ENCODE peak calls at places on chromosome 17, in four cellular contexts. One of them, this sample, is unnamed.
A peak's percentile ranks its signal among the peaks of the same experiment; 100 is the strongest.

GRCh38 chr17:62707425-62707739 is 79.9 kb downstream of the MRC2 start:
- DNase-seq in HepG2: no peak
- DNase-seq in SK-N-SH: no peak
- DNase-seq in H1: no peak
- DNase-seq in this sample: no peak

GRCh38 chr17:83069931-83070374 is 9.5 kb upstream of the METRNL start:
- DNase-seq in SK-N-SH: no peak
- DNase-seq in HepG2: no peak
- DNase-seq in H1: no peak
- DNase-seq in this sample: no peak

GRCh38 chr17:427891-428290 is 75.3 kb upstream of the RPH3AL start:
- DNase-seq in HepG2: no peak
- DNase-seq in SK-N-SH: no peak
- DNase-seq in H1: no peak
- DNase-seq in this sample: no peak

GRCh38 chr17:70544307-70544706 is 375.0 kb downstream of the KCNJ2 start:
- DNase-seq in H1: no peak
- DNase-seq in SK-N-SH: no peak
- DNase-seq in HepG2: no peak
- DNase-seq in this sample: no peak

GRCh38 chr17:62746941-62747340 is 61.2 kb downstream of the MARCHF10 start:
- DNase-seq in H1: no peak
- DNase-seq in SK-N-SH: no peak
- DNase-seq in HepG2: no peak
- DNase-seq in this sample: no peak

GRCh38 chr17:4485676-4486646 is 12.7 kb upstream of the SPNS2 start:
- DNase-seq in SK-N-SH: peak; percentile 65
- DNase-seq in H1: no peak
- DNase-seq in HepG2: no peak
- DNase-seq in this sample: no peak

GRCh38 chr17:30997842-30998241 is 27.0 kb downstream of the RNF135 start:
- DNase-seq in H1: no peak
- DNase-seq in SK-N-SH: no peak
- DNase-seq in HepG2: no peak
- DNase-seq in this sample: no peak

GRCh38 chr17:20986767-20987510 is 55.9 kb downstream of the USP22 start:
- DNase-seq in HepG2: no peak
- DNase-seq in SK-N-SH: no peak
- DNase-seq in H1: no peak
- DNase-seq in this sample: no peak

GRCh38 chr17:65035704-65036103 is 20.8 kb downstream of the GNA13 start:
- DNase-seq in HepG2: no peak
- DNase-seq in H1: no peak
- DNase-seq in SK-N-SH: no peak
- DNase-seq in this sample: no peak

GRCh38 chr17:21232033-21232749 is 18.2 kb upstream of the TMEM11 start:
- DNase-seq in H1: no peak
- DNase-seq in HepG2: no peak
- DNase-seq in SK-N-SH: no peak
- DNase-seq in this sample: no peak

GRCh38 chr17:4796550-4796915 is 569 bp downstream of the PSMB6 start:
- DNase-seq in H1: no peak
- DNase-seq in HepG2: peak; percentile 33
- DNase-seq in SK-N-SH: peak; percentile 75
- DNase-seq in this sample: no peak

GRCh38 chr17:8392274-8392673 is 5.4 kb downstream of the RNF222 start:
- DNase-seq in SK-N-SH: no peak
- DNase-seq in H1: no peak
- DNase-seq in HepG2: no peak
- DNase-seq in this sample: no peak

GRCh38 chr17:57468932-57469775 is 212.8 kb downstream of the MSI2 start:
- DNase-seq in SK-N-SH: no peak
- DNase-seq in HepG2: peak; percentile 66
- DNase-seq in H1: no peak
- DNase-seq in this sample: peak; percentile 68

GRCh38 chr17:65074778-65075250 is 18.3 kb upstream of the GNA13 start:
- DNase-seq in HepG2: peak; percentile 60
- DNase-seq in H1: no peak
- DNase-seq in SK-N-SH: peak; percentile 91
- DNase-seq in this sample: no peak

GRCh38 chr17:2233441-2233947 is 70.1 kb downstream of the SMG6 start:
- DNase-seq in SK-N-SH: no peak
- DNase-seq in HepG2: no peak
- DNase-seq in H1: no peak
- DNase-seq in this sample: no peak

GRCh38 chr17:7234100-7235012 is at the start of gene DVL2:
- DNase-seq in HepG2: peak; percentile 88
- DNase-seq in H1: no peak
- DNase-seq in SK-N-SH: peak; percentile 97
- DNase-seq in this sample: peak; percentile 79

GRCh38 chr17:47720754-47721533 is 12.1 kb upstream of the TBX21 start:
- DNase-seq in H1: no peak
- DNase-seq in HepG2: no peak
- DNase-seq in SK-N-SH: peak; percentile 70
- DNase-seq in this sample: no peak

GRCh38 chr17:9343513-9343912 is 232.1 kb downstream of the STX8 start:
- DNase-seq in H1: no peak
- DNase-seq in SK-N-SH: peak; percentile 24
- DNase-seq in HepG2: no peak
- DNase-seq in this sample: no peak

GRCh38 chr17:74840989-74841666 is 18.6 kb downstream of the GRIN2C start:
- DNase-seq in SK-N-SH: no peak
- DNase-seq in H1: no peak
- DNase-seq in HepG2: peak; percentile 28
- DNase-seq in this sample: no peak

GRCh38 chr17:17403899-17404576 is 72.8 kb upstream of the MED9 start:
- DNase-seq in HepG2: no peak
- DNase-seq in SK-N-SH: peak; percentile 79
- DNase-seq in H1: no peak
- DNase-seq in this sample: no peak

GRCh38 chr17:77496831-77497577 is 356.2 kb downstream of the SEC14L1 start:
- DNase-seq in H1: no peak
- DNase-seq in SK-N-SH: peak; percentile 38
- DNase-seq in HepG2: no peak
- DNase-seq in this sample: no peak

GRCh38 chr17:66727634-66728570 is 107.0 kb upstream of the CACNG5 start:
- DNase-seq in HepG2: peak; percentile 47
- DNase-seq in H1: peak; percentile 31
- DNase-seq in SK-N-SH: peak; percentile 87
- DNase-seq in this sample: no peak

GRCh38 chr17:40561294-40561870 is 3.9 kb downstream of the CCR7 start:
- DNase-seq in SK-N-SH: no peak
- DNase-seq in HepG2: no peak
- DNase-seq in H1: no peak
- DNase-seq in this sample: peak; percentile 84

GRCh38 chr17:57943140-57943539 is 12.1 kb downstream of the CUEDC1 start:
- DNase-seq in HepG2: no peak
- DNase-seq in SK-N-SH: no peak
- DNase-seq in H1: no peak
- DNase-seq in this sample: no peak

GRCh38 chr17:49993423-49994037 is 1.5 kb downstream of the DLX3 start:
- DNase-seq in HepG2: no peak
- DNase-seq in H1: no peak
- DNase-seq in SK-N-SH: peak; percentile 71
- DNase-seq in this sample: no peak

GRCh38 chr17:55606431-55606830 is 95.2 kb upstream of the SMIM36 start:
- DNase-seq in H1: no peak
- DNase-seq in HepG2: no peak
- DNase-seq in SK-N-SH: no peak
- DNase-seq in this sample: no peak

GRCh38 chr17:75153854-75154194 is 488 bp downstream of the JPT1 start:
- DNase-seq in H1: no peak
- DNase-seq in SK-N-SH: no peak
- DNase-seq in HepG2: no peak
- DNase-seq in this sample: no peak

GRCh38 chr17:9229826-9230201 is 208.5 kb downstream of the NTN1 start:
- DNase-seq in SK-N-SH: no peak
- DNase-seq in HepG2: no peak
- DNase-seq in H1: no peak
- DNase-seq in this sample: no peak

GRCh38 chr17:76370261-76370993 is 14.0 kb upstream of the SPHK1 start:
- DNase-seq in SK-N-SH: peak; percentile 65
- DNase-seq in H1: no peak
- DNase-seq in HepG2: no peak
- DNase-seq in this sample: no peak

GRCh38 chr17:30368896-30369720 is 9.6 kb upstream of the CPD start:
- DNase-seq in SK-N-SH: no peak
- DNase-seq in HepG2: no peak
- DNase-seq in H1: no peak
- DNase-seq in this sample: no peak

GRCh38 chr17:78329263-78330059 is 30.4 kb downstream of the SOCS3 start:
- DNase-seq in H1: no peak
- DNase-seq in SK-N-SH: peak; percentile 41
- DNase-seq in HepG2: no peak
- DNase-seq in this sample: no peak

GRCh38 chr17:38674749-38675615 is at the start of gene EPOP:
- DNase-seq in H1: no peak
- DNase-seq in HepG2: peak; percentile 86
- DNase-seq in SK-N-SH: peak; percentile 99
- DNase-seq in this sample: no peak

GRCh38 chr17:66548158-66548557 is 245.7 kb downstream of the PRKCA start:
- DNase-seq in SK-N-SH: no peak
- DNase-seq in HepG2: peak; percentile 23
- DNase-seq in H1: no peak
- DNase-seq in this sample: no peak

GRCh38 chr17:53724726-53725125 is 98.0 kb upstream of the KIF2B start:
- DNase-seq in H1: no peak
- DNase-seq in HepG2: no peak
- DNase-seq in SK-N-SH: no peak
- DNase-seq in this sample: no peak

GRCh38 chr17:60392845-60393702 is 1.1 kb upstream of the USP32 start:
- DNase-seq in H1: no peak
- DNase-seq in HepG2: peak; percentile 44
- DNase-seq in SK-N-SH: peak; percentile 57
- DNase-seq in this sample: peak; percentile 48

GRCh38 chr17:80260791-80261158 is at the start of gene RNF213:
- DNase-seq in SK-N-SH: peak; percentile 98
- DNase-seq in HepG2: no peak
- DNase-seq in H1: no peak
- DNase-seq in this sample: no peak

GRCh38 chr17:12027658-12028057 is 7.0 kb downstream of the MAP2K4 start:
- DNase-seq in SK-N-SH: no peak
- DNase-seq in HepG2: no peak
- DNase-seq in H1: no peak
- DNase-seq in this sample: no peak

GRCh38 chr17:79370126-79370525 is 240.7 kb downstream of the RBFOX3 start:
- DNase-seq in HepG2: no peak
- DNase-seq in SK-N-SH: no peak
- DNase-seq in H1: no peak
- DNase-seq in this sample: no peak

DNA sequence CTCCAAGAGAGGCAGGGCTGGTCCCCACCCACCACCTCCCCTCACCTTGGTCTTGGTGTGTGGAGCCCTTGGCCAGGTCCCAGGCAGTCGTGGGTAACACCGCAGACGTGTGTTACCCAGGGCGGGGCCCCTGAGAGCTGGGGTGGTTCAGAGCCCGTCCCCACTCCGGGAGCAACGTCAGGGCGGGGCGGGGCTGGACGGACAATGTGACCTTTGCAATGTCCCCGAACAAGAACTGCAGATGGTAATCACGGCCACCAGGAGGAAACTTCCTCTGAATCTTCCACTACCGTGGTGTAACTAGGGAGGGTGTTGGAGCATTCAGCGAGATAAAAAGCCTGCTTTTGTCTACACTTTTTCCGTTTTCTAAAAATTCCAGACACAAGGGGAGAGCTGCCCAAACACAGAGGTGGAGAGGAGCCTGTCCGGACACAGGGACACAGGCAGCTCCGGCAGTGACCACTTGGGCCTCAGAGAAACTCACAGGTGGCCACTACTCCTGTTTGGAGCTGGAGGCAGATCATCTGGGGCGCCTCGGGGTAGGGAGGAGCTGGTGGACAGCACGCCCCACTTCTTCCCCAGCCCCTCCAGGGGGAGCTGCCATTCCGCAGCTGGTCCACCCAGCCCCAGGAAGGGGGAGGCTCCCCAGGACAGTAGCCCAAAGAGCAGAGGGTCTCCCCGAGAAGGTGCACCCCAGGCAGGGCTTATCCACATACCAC is 14.2 kb upstream of the SLC38A10 start:
- DNase-seq in HepG2: peak; percentile 91
- DNase-seq in H1: no peak
- DNase-seq in SK-N-SH: peak; percentile 84
- DNase-seq in this sample: no peak
- TF ChIP-seq TCF12 in HepG2: no peak
- TF ChIP-seq TCF12 in H1: no peak
- TF ChIP-seq TCF12 in SK-N-SH: no peak
- TF ChIP-seq TCF12 in this sample: no peak

DNA sequence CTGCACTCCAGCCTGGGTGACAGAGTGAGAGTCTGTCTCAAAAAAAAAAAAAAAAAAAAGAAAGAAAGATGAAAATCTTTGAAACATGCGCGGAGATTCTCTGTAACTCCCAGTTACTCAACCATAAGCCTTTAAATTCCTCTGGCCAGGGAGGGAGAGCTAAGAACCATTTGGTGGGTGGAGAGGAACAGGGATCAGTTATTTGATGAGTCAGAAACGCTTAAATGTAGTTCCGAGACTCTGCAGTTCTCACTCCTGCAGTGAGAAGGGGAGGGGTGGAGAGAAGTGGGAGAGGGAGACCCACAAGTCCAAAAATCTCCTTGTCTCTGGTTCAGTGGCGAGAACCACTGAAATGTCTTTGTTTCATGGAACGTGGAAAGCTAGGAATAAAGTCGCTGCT is 266.7 kb downstream of the SOX9 start:
- DNase-seq in SK-N-SH: no peak
- DNase-seq in H1: no peak
- DNase-seq in HepG2: peak; percentile 39
- DNase-seq in this sample: no peak
- TF ChIP-seq TCF12 in SK-N-SH: peak; percentile 77
- TF ChIP-seq TCF12 in H1: no peak
- TF ChIP-seq TCF12 in HepG2: no peak
- TF ChIP-seq TCF12 in this sample: no peak

GRCh38 chr17:15290605-15291004 is 25.5 kb upstream of the PMP22 start:
- DNase-seq in HepG2: no peak
- DNase-seq in H1: no peak
- DNase-seq in SK-N-SH: no peak
- DNase-seq in this sample: no peak
- TF ChIP-seq TCF12 in HepG2: no peak
- TF ChIP-seq TCF12 in H1: no peak
- TF ChIP-seq TCF12 in SK-N-SH: no peak
- TF ChIP-seq TCF12 in this sample: no peak

GRCh38 chr17:14427914-14428639 is 127.2 kb downstream of the HS3ST3B1 start:
- DNase-seq in H1: no peak
- DNase-seq in SK-N-SH: no peak
- DNase-seq in HepG2: no peak
- DNase-seq in this sample: peak; percentile 3
- TF ChIP-seq TCF12 in H1: no peak
- TF ChIP-seq TCF12 in SK-N-SH: no peak
- TF ChIP-seq TCF12 in HepG2: no peak
- TF ChIP-seq TCF12 in this sample: no peak

GRCh38 chr17:27756467-27757371 is 43.6 kb downstream of the NOS2 start:
- DNase-seq in HepG2: peak; percentile 29
- DNase-seq in SK-N-SH: peak; percentile 53
- DNase-seq in H1: no peak
- DNase-seq in this sample: no peak
- TF ChIP-seq TCF12 in HepG2: no peak
- TF ChIP-seq TCF12 in SK-N-SH: no peak
- TF ChIP-seq TCF12 in H1: no peak
- TF ChIP-seq TCF12 in this sample: no peak

This sample was measured in GM12878.